ENCODE peak calls at places on chromosomes 4 and X, in five cellular contexts. N is GM23338, Y is lower leg skin, F is choroid plexus epithelial cell, K is HCT116. A is an unnamed sample.

GRCh38 chr4:128858875-128859696 is 49.6 kb downstream of the JADE1 start:
- DNase-seq in K (no peak), Y (no peak), F (peak; percentile 42), N (no peak), A (no peak)

GRCh38 chr4:182835006-182835740 is 82.0 kb downstream of the DCTD start:
- DNase-seq in N (peak; percentile 64), F (no peak), Y (no peak), K (no peak), A (no peak)

GRCh38 chr4:7815562-7815961 is 124.1 kb downstream of the AFAP1 start:
- DNase-seq in F (peak; percentile 91), N (no peak), K (no peak), Y (no peak), A (no peak)

GRCh38 chrX:147981038-147981752 is at the start of gene FMR1NB:
- DNase-seq in N (no peak), Y (no peak), K (no peak), F (no peak), A (no peak)

GRCh38 chr4:26782168-26782829 is 78.3 kb upstream of the STIM2 start:
- DNase-seq in N (no peak), K (no peak), Y (no peak), F (peak; percentile 30), A (no peak)

GRCh38 chr4:127610488-127610887 is 22.3 kb upstream of the INTU start:
- DNase-seq in Y (no peak), F (no peak), N (no peak), K (no peak), A (no peak)

GRCh38 chr4:36737691-36738090 is 456.3 kb downstream of the DTHD1 start:
- DNase-seq in Y (no peak), N (no peak), F (no peak), K (no peak), A (no peak)

GRCh38 chr4:165394275-165394674 is 15.5 kb downstream of the CPE start:
- DNase-seq in Y (no peak), K (no peak), F (peak; percentile 77), N (no peak), A (no peak)

GRCh38 chr4:931194-931959 is 739 bp downstream of the GAK start:
- DNase-seq in N (no peak), F (peak; percentile 48), Y (peak; percentile 90), K (no peak), A (peak; percentile 17)

GRCh38 chr4:82124365-82124764 is 249.4 kb downstream of the HNRNPD start:
- DNase-seq in K (no peak), Y (no peak), N (no peak), F (no peak), A (no peak)

GRCh38 chr4:175470141-175470540 is 341.9 kb downstream of the GPM6A start:
- DNase-seq in F (peak; percentile 76), K (no peak), Y (no peak), N (no peak), A (no peak)

GRCh38 chr4:173040200-173040599 is 128.4 kb upstream of the GALNT7 start:
- DNase-seq in N (no peak), F (peak; percentile 72), Y (no peak), K (no peak), A (peak; percentile 84)

GRCh38 chr4:173038192-173038896 is 130.3 kb upstream of the GALNT7 start:
- DNase-seq in Y (no peak), K (no peak), F (no peak), N (peak; percentile 19), A (no peak)

GRCh38 chr4:173039617-173040176 is 128.9 kb upstream of the GALNT7 start:
- DNase-seq in N (no peak), Y (no peak), F (peak; percentile 34), K (no peak), A (no peak)

GRCh38 chr4:173041482-173041881 is 127.1 kb upstream of the GALNT7 start:
- DNase-seq in K (no peak), Y (no peak), F (no peak), N (no peak), A (no peak)

DNA sequence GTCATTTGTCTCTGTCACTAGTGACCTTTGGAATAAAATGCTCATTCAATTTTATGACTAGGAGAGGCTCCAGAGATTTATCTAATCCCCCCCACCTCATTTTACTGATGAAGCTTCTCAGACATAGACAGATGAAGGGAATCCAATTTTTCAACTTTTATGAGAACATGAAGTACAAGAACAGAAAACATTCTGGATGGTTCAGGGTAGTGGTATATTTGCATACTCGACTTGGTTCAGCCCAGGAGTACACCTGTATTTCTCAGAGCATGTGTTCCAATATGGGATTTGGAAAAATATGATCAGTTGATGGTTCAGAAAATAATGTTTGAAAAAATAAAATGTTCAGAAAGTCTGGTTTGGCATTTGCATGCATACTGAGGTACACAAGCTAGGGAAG is 131.4 kb upstream of the GALNT7 start:
- DNase-seq in Y (no peak), N (no peak), K (no peak), F (no peak), A (no peak)
- H3K4me3 ChIP-seq in Y (no peak overlapping the region), N (no peak overlapping the region), K (no peak overlapping the region), F (no peak overlapping the region), A (no peak overlapping the region)

GRCh38 chr4:123350726-123351125 is 45.9 kb upstream of the SPRY1 start:
- DNase-seq in F (no peak), N (no peak), Y (no peak), K (no peak), A (no peak)

GRCh38 chr4:123352966-123353365 is 43.6 kb upstream of the SPRY1 start:
- DNase-seq in F (no peak), Y (no peak), N (no peak), K (no peak), A (no peak)

GRCh38 chr4:123350191-123350544 is 46.4 kb upstream of the SPRY1 start:
- DNase-seq in Y (no peak), K (peak; percentile 16), N (peak; percentile 79), F (peak; percentile 53), A (peak; percentile 22)

GRCh38 chr4:123352240-123352945 is 44.2 kb upstream of the SPRY1 start:
- DNase-seq in N (no peak), F (peak; percentile 59), K (no peak), Y (no peak), A (no peak)

DNA sequence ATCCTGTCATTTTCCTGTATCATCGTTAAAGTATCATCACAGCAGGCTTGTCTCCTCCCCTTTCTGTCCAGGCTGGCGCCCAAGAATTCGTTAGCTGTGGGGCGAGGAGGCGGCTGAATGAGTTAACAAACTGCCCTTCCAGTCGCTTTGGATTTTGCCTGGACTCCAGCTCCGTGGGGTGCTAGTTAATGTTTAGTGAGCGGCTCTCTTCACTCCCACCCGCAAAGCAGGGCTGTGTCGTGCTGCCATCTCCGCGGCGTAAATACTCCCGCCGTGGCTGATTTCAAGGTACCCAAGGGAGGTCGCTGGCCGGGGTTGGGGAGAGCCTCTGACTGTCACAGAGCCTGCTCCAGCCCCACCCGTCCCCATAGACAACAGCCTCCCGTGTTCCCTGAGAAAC is 44.9 kb upstream of the SPRY1 start:
- DNase-seq in N (no peak), K (no peak), F (no peak), Y (peak; percentile 83), A (peak; percentile 71)
- H3K4me3 ChIP-seq in N (no peak overlapping the region), K (no peak overlapping the region), F (peak overlapping the region; percentile 26), Y (no peak overlapping the region), A (no peak overlapping the region)

GRCh38 chr4:40562208-40562607 is 67.5 kb downstream of the RBM47 start:
- DNase-seq in K (no peak), F (no peak), N (no peak), Y (no peak), A (no peak)

GRCh38 chr4:40564004-40564403 is 65.7 kb downstream of the RBM47 start:
- DNase-seq in F (no peak), N (no peak), K (peak; percentile 29), Y (no peak), A (no peak)

GRCh38 chr4:40562681-40563080 is 67.0 kb downstream of the RBM47 start:
- DNase-seq in K (no peak), F (no peak), N (no peak), Y (no peak), A (no peak)

GRCh38 chr4:40564815-40565505 is 64.7 kb downstream of the RBM47 start:
- DNase-seq in Y (no peak), F (peak; percentile 46), N (peak; percentile 57), K (no peak), A (no peak)

GRCh38 chr4:40563401-40563800 is 66.3 kb downstream of the RBM47 start:
- DNase-seq in N (no peak), F (peak; percentile 43), K (peak; percentile 46), Y (no peak), A (no peak)
- H3K4me3 ChIP-seq in N (no peak overlapping the region), F (no peak overlapping the region), K (no peak overlapping the region), Y (no peak overlapping the region), A (no peak overlapping the region)

GRCh38 chr4:69833251-69833650 is 26.7 kb downstream of the SULT1E1 start:
- DNase-seq in K (no peak), F (no peak), N (no peak), Y (no peak), A (no peak)

GRCh38 chr4:69830529-69831269 is 29.2 kb downstream of the SULT1E1 start:
- DNase-seq in N (peak; percentile 17), F (peak; percentile 81), Y (no peak), K (no peak), A (peak; percentile 37)

GRCh38 chr4:69832326-69833030 is 27.5 kb downstream of the SULT1E1 start:
- DNase-seq in F (no peak), K (no peak), Y (no peak), N (no peak), A (peak; percentile 46)

GRCh38 chr4:69831270-69831627 is 28.7 kb downstream of the SULT1E1 start:
- DNase-seq in K (no peak), N (no peak), Y (no peak), F (no peak), A (no peak)

DNA sequence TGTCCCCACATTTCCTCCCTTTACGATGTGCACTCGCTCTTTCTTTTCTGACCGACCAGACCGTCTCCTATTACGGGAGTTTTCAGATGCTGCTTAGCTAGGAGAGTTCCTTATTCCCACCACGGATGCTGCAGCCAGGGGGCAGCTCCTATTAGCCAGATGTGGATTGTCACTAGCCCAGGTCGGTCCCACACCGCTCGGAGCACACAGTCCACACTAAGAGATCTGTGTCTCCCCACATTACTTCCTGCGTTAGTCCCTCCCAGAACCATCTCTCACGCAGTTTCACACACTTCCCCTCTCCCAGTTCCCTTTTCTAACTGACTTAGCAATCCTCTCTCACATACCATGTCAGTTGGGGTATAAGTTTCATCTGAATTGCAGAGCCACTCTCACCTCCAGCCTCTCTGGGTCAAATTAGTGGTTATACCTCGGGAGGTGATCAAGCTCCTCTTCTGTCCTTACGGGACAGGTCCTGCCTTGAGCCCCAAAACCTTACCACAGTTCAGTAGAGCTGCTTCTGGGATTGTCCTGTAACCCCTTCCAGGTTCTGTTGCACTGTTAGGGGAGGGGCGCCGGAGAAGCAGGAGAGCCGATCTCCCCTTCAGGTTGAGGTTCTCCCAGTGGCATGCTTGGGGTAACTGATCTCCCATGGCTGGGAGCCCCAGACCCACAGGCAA is 28.2 kb downstream of the SULT1E1 start:
- DNase-seq in N (no peak), K (no peak), Y (no peak), F (no peak), A (no peak)
- H3K4me3 ChIP-seq in N (no peak overlapping the region), K (no peak overlapping the region), Y (no peak overlapping the region), F (no peak overlapping the region), A (no peak overlapping the region)

GRCh38 chr4:54230479-54231418 is 1.7 kb downstream of the PDGFRA start:
- DNase-seq in K (no peak), N (peak; percentile 69), Y (peak; percentile 94), F (peak; percentile 61), A (no peak)

GRCh38 chr4:54229631-54230478 is 762 bp downstream of the PDGFRA start:
- DNase-seq in Y (peak; percentile 87), F (peak; percentile 72), N (peak; percentile 64), K (no peak), A (no peak)

GRCh38 chr4:54233128-54233696 is 4.1 kb downstream of the PDGFRA start:
- DNase-seq in K (peak; percentile 40), F (peak; percentile 93), Y (peak; percentile 96), N (peak; percentile 90), A (peak; percentile 83)

GRCh38 chr4:54232151-54232688 is 3.1 kb downstream of the PDGFRA start:
- DNase-seq in F (peak; percentile 30), Y (no peak), K (no peak), N (peak; percentile 36), A (no peak)

GRCh38 chr4:54231419-54232150 is 2.5 kb downstream of the PDGFRA start:
- DNase-seq in K (no peak), N (peak; percentile 60), Y (peak; percentile 94), F (peak; percentile 65), A (no peak)
- H3K4me3 ChIP-seq in K (no peak overlapping the region), N (peak overlapping the region; percentile 86), Y (peak overlapping the region; percentile 34), F (peak overlapping the region; percentile 87), A (no peak overlapping the region)